ENCODE peak calls at places on chromosomes 5 and 9, in five cellular contexts. B is hepatocyte, I is cardiac muscle cell, N is IMR-90, P is pancreas. J is an unnamed sample.

GRCh38 chr5:168015506-168015905 is 275.9 kb upstream of the WWC1 start:
- DNase-seq in B (no peak), I (peak), N (peak), P (no peak), J (no peak)

GRCh38 chr5:131364507-131365050 is 100.7 kb downstream of the CDC42SE2 start:
- DNase-seq in B (no peak), I (no peak), N (no peak), P (no peak), J (no peak)

GRCh38 chr5:128684951-128685350 is 146.9 kb upstream of the FBN2 start:
- DNase-seq in B (no peak), I (peak), N (peak), P (no peak), J (peak)

GRCh38 chr5:176632777-176633176 is 2.3 kb downstream of the EIF4E1B start:
- DNase-seq in B (no peak), I (no peak), N (no peak), P (no peak), J (no peak)

GRCh38 chr5:97098864-97099454 is 43.5 kb downstream of the LIX1 start:
- DNase-seq in B (no peak), I (no peak), N (no peak), P (no peak), J (peak)

GRCh38 chr9:137899551-137900360 is 22.2 kb downstream of the CACNA1B start:
- DNase-seq in B (no peak), I (no peak), N (no peak), P (no peak), J (no peak)

GRCh38 chr5:149544199-149544472 is 7.1 kb downstream of the CSNK1A1 start:
- DNase-seq in B (no peak), I (no peak), N (no peak), P (no peak), J (no peak)

GRCh38 chr5:96113170-96113939 is 151.7 kb upstream of the ELL2 start:
- DNase-seq in B (no peak), I (no peak), N (no peak), P (peak), J (no peak)

GRCh38 chr5:132259061-132259851 is 1.8 kb downstream of the PDLIM4 start:
- DNase-seq in B (peak), I (peak), N (peak), P (no peak), J (peak)

GRCh38 chr5:151078490-151079262 is 2.2 kb downstream of the TNIP1 start:
- DNase-seq in B (no peak), I (no peak), N (no peak), P (no peak), J (no peak)

GRCh38 chr5:109857405-109858031 is 167.8 kb downstream of the MAN2A1 start:
- DNase-seq in B (peak), I (no peak), N (no peak), P (no peak), J (no peak)

GRCh38 chr9:90167920-90168319 is 474.7 kb downstream of the DIRAS2 start:
- DNase-seq in B (no peak), I (no peak), N (no peak), P (no peak), J (no peak)

GRCh38 chr9:98075332-98075805 is 18.8 kb downstream of the NANS start:
- DNase-seq in B (no peak), I (peak), N (peak), P (no peak), J (peak)

GRCh38 chr5:124649548-124650501 is 96.6 kb downstream of the ZNF608 start:
- DNase-seq in B (peak), I (peak), N (peak), P (peak), J (peak)

GRCh38 chr9:112861155-112861554 is 29.5 kb downstream of the SLC46A2 start:
- DNase-seq in B (no peak), I (no peak), N (no peak), P (no peak), J (no peak)

DNA sequence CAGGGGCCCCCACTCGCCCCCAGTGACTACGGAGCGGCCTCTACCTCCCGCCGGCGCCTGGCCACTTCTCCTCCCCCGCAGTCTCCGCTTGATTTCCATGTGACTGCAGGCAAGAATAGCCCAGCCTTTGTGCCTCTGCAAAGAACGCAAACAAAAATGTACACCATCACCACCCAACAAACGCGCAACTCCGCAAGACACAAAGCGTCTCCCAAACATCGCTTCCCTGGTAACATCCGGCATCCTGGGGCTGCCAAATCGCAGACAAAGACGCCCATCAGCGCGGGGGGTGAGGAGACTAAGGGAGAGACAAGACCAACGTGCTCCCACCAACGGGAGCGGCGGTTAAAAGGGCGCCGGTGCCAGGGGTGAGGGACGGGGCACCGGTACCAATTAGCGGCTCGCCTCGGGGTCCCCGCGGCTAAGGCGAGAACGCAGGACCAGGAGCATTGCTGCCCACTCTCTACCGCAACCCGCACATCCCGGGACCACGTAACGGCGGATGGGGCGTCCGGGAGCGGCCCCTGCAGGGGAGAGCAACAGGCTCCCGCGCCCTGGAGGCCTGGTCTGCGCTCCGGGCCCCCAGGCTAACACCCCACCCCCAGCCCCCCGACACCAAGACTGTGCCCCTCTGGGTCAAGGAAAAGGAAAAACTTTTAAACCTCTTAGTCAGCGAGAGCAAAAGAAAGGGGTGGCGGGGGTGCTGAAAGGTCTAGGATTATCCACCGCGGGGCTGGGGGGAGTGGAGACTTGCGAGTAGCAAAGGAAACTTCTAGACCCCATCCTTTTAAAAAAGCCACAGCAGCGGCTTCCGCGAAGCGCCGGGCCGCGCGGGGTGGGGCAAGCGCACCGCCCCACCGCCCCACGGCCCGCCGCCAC is 885 bp downstream of the MPDZ start:
- DNase-seq in B (peak), I (peak), N (peak), P (peak), J (peak)
- H3K4me3 ChIP-seq in B (peak), I (peak), N (peak), P (peak), J (peak)

GRCh38 chr5:113043491-113043931 is 66.9 kb downstream of the DCP2 start:
- DNase-seq in B (peak), I (peak), N (no peak), P (no peak), J (no peak)
- TF ChIP-seq CTCF in B (peak), I (no peak), N (peak), P (no peak), J (no peak)

DNA sequence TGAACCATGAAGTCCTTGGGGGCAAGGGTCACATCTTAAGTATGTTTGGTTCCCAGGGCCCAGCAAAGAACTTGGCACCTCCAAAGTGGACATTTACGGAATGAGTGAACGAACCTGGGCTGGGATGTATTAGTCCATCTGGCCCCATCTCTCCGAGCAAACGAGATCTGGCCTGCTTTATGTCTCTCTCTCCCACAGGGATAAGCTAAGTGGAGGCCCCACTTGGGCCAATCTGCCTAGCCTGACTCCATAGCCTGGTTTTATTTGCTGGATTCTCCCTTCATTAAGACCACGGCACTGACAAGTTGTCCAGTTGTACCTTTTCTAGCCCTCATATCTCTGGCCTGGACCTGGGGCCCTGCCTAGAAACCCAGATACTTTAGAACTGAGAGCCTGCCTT is 2.1 kb downstream of the TTLL11 start:
- DNase-seq in B (no peak), I (no peak), N (no peak), P (no peak), J (no peak)
- H3K4me3 ChIP-seq in B (no peak), I (no peak), N (no peak), P (no peak), J (no peak)

GRCh38 chr5:134242146-134242545 is 16.3 kb upstream of the PPP2CA start:
- DNase-seq in B (peak), I (peak), N (peak), P (no peak), J (peak)
- TF ChIP-seq CTCF in B (no peak), I (no peak), N (peak), P (no peak), J (peak)

GRCh38 chr5:111227226-111227782 is 3.1 kb downstream of the CAMK4 start:
- DNase-seq in B (no peak), I (no peak), N (no peak), P (no peak), J (no peak)

GRCh38 chr5:111224561-111224989 is 391 bp downstream of the CAMK4 start:
- DNase-seq in B (no peak), I (no peak), N (peak), P (no peak), J (no peak)

GRCh38 chr5:111225926-111226325 is 1.7 kb downstream of the CAMK4 start:
- DNase-seq in B (no peak), I (no peak), N (no peak), P (no peak), J (no peak)

GRCh38 chr5:111227805-111228204 is 3.6 kb downstream of the CAMK4 start:
- DNase-seq in B (peak), I (peak), N (peak), P (no peak), J (no peak)

GRCh38 chr5:111226556-111226955 is 2.4 kb downstream of the CAMK4 start:
- DNase-seq in B (no peak), I (no peak), N (no peak), P (no peak), J (no peak)
- H3K4me3 ChIP-seq in B (no peak), I (no peak), N (no peak), P (no peak), J (no peak)

DNA sequence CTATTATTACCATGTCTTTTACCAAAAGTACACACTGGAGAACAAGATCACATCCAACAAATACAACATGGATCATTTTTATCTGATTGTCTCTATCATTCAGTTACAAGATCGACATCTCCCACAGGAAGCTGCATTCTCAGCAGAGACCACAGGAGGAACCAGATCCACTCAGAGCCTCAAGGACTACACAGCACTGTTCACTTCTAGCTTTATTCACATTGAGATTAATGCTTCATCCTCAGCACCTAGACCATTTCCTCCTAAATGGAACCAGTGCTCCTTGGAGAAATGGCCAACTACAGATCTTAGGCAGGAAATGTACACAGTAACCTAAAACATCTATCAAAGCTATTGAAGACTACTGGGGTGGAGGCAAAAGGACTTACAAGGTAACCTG is 13.3 kb upstream of the C5orf15 start:
- DNase-seq in B (no peak), I (no peak), N (no peak), P (no peak), J (no peak)
- TF ChIP-seq CTCF in B (no peak), I (no peak), N (no peak), P (no peak), J (peak)

GRCh38 chr9:96048116-96048953 is 172.8 kb downstream of the ERCC6L2 start:
- DNase-seq in B (peak), I (peak), N (no peak), P (peak), J (no peak)
- H3K4me3 ChIP-seq in B (no peak), I (no peak), N (no peak), P (no peak), J (no peak)

DNA sequence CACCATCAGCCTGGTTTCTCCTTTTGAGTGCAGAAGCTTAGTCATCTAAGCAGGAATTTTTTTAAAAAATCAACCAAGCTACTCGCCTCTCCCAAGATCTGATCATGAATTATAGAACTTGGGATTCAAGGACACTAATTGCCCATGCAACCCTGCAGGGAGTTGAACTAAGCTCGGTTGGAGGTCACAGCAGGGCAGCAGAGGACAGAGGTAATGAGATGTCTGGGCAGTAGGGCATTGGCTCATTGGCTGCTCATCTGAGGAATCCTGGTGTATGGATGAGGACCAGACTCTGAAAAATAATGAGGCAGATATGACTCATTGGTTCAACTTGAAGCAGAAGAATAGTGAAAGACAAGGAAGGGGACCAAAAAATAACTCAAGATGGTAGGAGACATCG is 111.8 kb upstream of the TLE1 start:
- DNase-seq in B (no peak), I (no peak), N (peak), P (no peak), J (no peak)
- TF ChIP-seq CTCF in B (no peak), I (no peak), N (no peak), P (no peak), J (no peak)

J was measured in choroid plexus epithelial cell.